ENCODE peak calls at places on chromosome 18, in nine cellular contexts. N is D721Med, Y is astrocyte of the spinal cord, Z is fibroblast of mammary gland, S is endothelial cell, Q is glutamatergic neuron, E is fibroblast of pulmonary artery, G is brain microvascular endothelial cell, L is vagina. D is an unnamed sample.

GRCh38 chr18:25164211-25164836 is 187.6 kb downstream of the ZNF521 start:
- DNase-seq in E (no peak), S (no peak), Z (no peak), Y (no peak), Q (no peak), L (no peak), N (no peak), G (no peak), D (no peak)

GRCh38 chr18:6644841-6645240 is 84.7 kb upstream of the ARHGAP28 start:
- DNase-seq in G (no peak), S (no peak), L (no peak), E (no peak), Y (no peak), N (no peak), Z (no peak), Q (no peak), D (no peak)

GRCh38 chr18:47254341-47254939 is 3.0 kb upstream of the SKOR2 start:
- DNase-seq in S (peak; percentile 88), N (no peak), G (peak; percentile 35), L (no peak), Q (no peak), E (peak; percentile 62), Z (peak; percentile 47), Y (peak; percentile 45), D (no peak)

GRCh38 chr18:70373062-70373519 is 84.2 kb downstream of the SOCS6 start:
- DNase-seq in Z (peak; percentile 99), Y (peak; percentile 86), G (peak; percentile 74), Q (no peak), S (no peak), L (no peak), E (peak; percentile 80), N (no peak), D (no peak)

GRCh38 chr18:995641-996040 is 91.0 kb downstream of the ADCYAP1 start:
- DNase-seq in Z (peak; percentile 90), E (peak; percentile 89), G (peak; percentile 11), Y (peak; percentile 83), L (no peak), N (no peak), S (no peak), Q (no peak), D (no peak)

GRCh38 chr18:48027401-48027931 is 97.0 kb upstream of the SMAD2 start:
- DNase-seq in Y (no peak), L (no peak), G (no peak), N (no peak), Q (no peak), Z (no peak), S (peak; percentile 30), E (peak; percentile 43), D (no peak)

GRCh38 chr18:6452194-6452593 is 37.5 kb upstream of the L3MBTL4 start:
- DNase-seq in S (no peak), Y (no peak), Z (no peak), E (no peak), G (no peak), Q (no peak), N (no peak), L (no peak), D (no peak)

GRCh38 chr18:7307586-7307985 is 76.7 kb downstream of the LRRC30 start:
- DNase-seq in Y (no peak), Z (no peak), Q (no peak), G (no peak), S (no peak), L (no peak), E (no peak), N (no peak), D (no peak)

GRCh38 chr18:31741096-31741735 is 19.5 kb downstream of the SLC25A52 start:
- DNase-seq in E (peak; percentile 62), G (peak; percentile 52), Z (peak; percentile 54), Q (peak; percentile 29), Y (peak; percentile 43), L (no peak), S (peak; percentile 34), N (no peak), D (peak; percentile 20)

GRCh38 chr18:78021196-78021595 is 771.5 kb downstream of the GALR1 start:
- DNase-seq in E (no peak), S (no peak), L (no peak), Q (no peak), G (no peak), Y (no peak), N (no peak), Z (no peak), D (no peak)
- TF ChIP-seq CTCF in E (no peak), S (no peak), L (no peak), Q (peak; percentile 10), G (no peak), Y (no peak), N (no peak), Z (no peak), D (no peak)

GRCh38 chr18:45167631-45168225 is 447.5 kb upstream of the SLC14A2 start:
- DNase-seq in E (no peak), Y (peak; percentile 70), Z (peak; percentile 95), S (no peak), G (peak; percentile 79), Q (no peak), N (no peak), L (no peak), D (no peak)

GRCh38 chr18:45171575-45172225 is 443.6 kb upstream of the SLC14A2 start:
- DNase-seq in Q (no peak), L (no peak), Y (peak; percentile 43), Z (peak; percentile 93), S (no peak), E (peak; percentile 49), N (no peak), G (peak; percentile 19), D (no peak)

GRCh38 chr18:45167109-45167551 is 448.1 kb upstream of the SLC14A2 start:
- DNase-seq in Z (peak; percentile 88), G (peak; percentile 72), S (no peak), N (no peak), Y (peak; percentile 62), L (no peak), E (no peak), Q (no peak), D (no peak)

GRCh38 chr18:45168883-45169585 is 446.2 kb upstream of the SLC14A2 start:
- DNase-seq in G (peak; percentile 60), L (no peak), Z (peak; percentile 98), Q (no peak), E (peak; percentile 67), N (no peak), S (no peak), Y (peak; percentile 58), D (no peak)

DNA sequence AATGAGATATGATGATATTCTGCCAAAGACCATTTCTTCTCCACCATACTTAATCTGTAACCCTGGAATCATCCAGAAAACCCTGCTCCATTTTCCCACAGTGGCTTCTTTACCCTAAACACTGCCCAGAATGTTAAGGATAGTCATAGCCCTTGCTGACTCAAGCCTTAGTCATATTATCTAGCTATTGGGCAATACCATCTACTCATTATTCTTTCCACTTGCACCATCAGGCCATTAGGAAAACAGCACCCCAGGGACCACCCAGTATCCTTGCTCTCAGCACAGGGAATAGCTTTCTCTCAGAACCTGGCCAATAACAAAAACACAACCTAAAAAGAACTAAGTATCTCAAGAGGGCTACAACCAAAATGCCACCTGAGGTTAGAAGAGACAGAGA is 445.7 kb upstream of the SLC14A2 start:
- DNase-seq in E (peak; percentile 93), Z (peak; percentile 99), G (peak; percentile 88), Q (peak; percentile 28), L (no peak), N (no peak), Y (peak; percentile 87), S (no peak), D (no peak)
- TF ChIP-seq CTCF in E (peak; percentile 19), Z (peak; percentile 9), G (peak; percentile 39), Q (no peak), L (no peak), N (no peak), Y (no peak), S (no peak), D (no peak)

DNA sequence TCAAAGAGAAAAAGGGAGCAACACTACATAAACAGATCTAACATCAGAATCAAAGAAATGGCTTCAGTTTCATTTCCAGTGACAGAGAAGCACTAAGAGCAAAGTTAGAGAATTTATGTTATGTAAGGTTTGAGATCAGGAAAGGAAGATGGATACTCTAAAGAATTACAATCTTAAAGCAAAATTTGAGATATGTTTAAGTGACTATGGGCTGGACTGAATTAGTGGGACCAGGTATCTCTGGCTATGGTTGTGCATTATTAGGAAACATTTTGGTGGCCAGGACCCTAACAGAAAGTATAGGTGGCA is 208.2 kb downstream of the CCDC178 start:
- DNase-seq in Y (no peak), G (no peak), L (no peak), N (no peak), Z (no peak), S (no peak), E (no peak), Q (no peak), D (no peak)
- TF ChIP-seq CTCF in Y (no peak), G (no peak), L (peak; percentile 18), N (no peak), Z (no peak), S (peak; percentile 44), E (no peak), Q (peak; percentile 28), D (no peak)

DNA sequence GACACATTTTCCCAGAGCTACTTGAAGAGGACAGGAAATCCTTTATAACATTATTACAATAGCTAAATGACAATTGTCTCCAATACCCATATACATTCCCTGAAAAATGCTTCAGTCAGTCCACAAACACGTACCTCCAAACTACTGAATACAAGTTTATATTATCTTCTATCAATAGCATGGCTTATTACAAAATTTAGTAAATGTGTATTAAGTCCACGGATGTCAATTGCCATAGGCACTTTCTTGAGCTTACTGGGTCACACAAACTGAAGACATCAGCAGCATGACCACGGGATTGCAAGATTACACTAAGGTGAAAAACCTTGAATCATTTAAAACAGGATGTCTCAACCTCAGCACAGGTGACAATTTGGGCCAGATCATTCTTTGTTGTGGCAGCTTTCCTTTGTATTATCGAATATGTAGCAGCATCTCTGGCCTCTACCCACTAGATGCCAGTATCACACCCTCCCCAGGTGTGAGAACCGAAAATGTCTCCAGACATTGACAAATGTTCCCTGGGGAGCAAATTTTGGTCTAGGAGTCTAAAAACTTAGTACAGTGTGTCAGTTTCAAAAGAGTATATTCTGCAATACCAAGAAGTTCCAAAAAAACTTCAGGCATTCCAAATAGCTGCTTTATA is 1.4 kb downstream of the MBD2 start:
- DNase-seq in E (no peak), G (no peak), N (no peak), S (no peak), Z (no peak), Q (no peak), L (no peak), Y (no peak), D (no peak)
- TF ChIP-seq CTCF in E (peak; percentile 23), G (no peak), N (peak; percentile 8), S (no peak), Z (no peak), Q (no peak), L (no peak), Y (no peak), D (no peak)